ENCODE peak calls at places on chromosomes 3 and 15, in four cellular contexts. C is fibroblast of mammary gland; N is pancreas; V is stimulated activated naive CD4-positive, alpha-beta T cell treated with Interleukin-2 at 50 U/mL for 16 hours. G is an unnamed sample.

GRCh38 chr15:77506311-77507150 is 85.8 kb downstream of the HMG20A start:
- DNase-seq in C (peak; percentile 22), N (no peak), V (no peak), G (peak; percentile 41)

GRCh38 chr15:81196576-81197254 is at the start of gene IL16:
- DNase-seq in C (no peak), N (no peak), V (no peak), G (no peak)

GRCh38 chr3:193016437-193016887 is 98.8 kb upstream of the MB21D2 start:
- DNase-seq in C (peak; percentile 9), N (peak; percentile 61), V (no peak), G (no peak)

GRCh38 chr3:37096292-37096691 is 78.1 kb downstream of the LRRFIP2 start:
- DNase-seq in C (peak; percentile 50), N (no peak), V (no peak), G (no peak)

GRCh38 chr15:63166219-63166618 is 8.9 kb upstream of the RPS27L start:
- DNase-seq in C (peak; percentile 31), N (no peak), V (no peak), G (no peak)

GRCh38 chr3:120604784-120605183 is 8.6 kb downstream of the NDUFB4 start:
- DNase-seq in C (no peak), N (no peak), V (no peak), G (no peak)

GRCh38 chr3:78804251-78805037 is 963.4 kb downstream of the ROBO1 start:
- DNase-seq in C (peak; percentile 91), N (no peak), V (no peak), G (no peak)

GRCh38 chr3:111781561-111782446 is 77.3 kb upstream of the PHLDB2 start:
- DNase-seq in C (no peak), N (no peak), V (no peak), G (no peak)

GRCh38 chr15:40340740-40341400 is at the start of gene CCDC9B:
- DNase-seq in C (peak; percentile 76), N (peak; percentile 82), V (no peak), G (peak; percentile 91)

GRCh38 chr3:126983653-126984390 is 907 bp downstream of the PLXNA1 start:
- DNase-seq in C (no peak), N (peak; percentile 72), V (peak; percentile 6), G (no peak)

GRCh38 chr15:35673093-35673573 is 127.2 kb upstream of the DPH6 start:
- DNase-seq in C (no peak), N (no peak), V (no peak), G (no peak)

G was measured in globus pallidus.